ENCODE peak calls at places on chromosomes 16 and 17, in five cellular contexts. M is HFF-Myc; A is stimulated activated naive CD4-positive, alpha-beta T cell; H is AG09309; J is PC-9. K is an unnamed sample.

GRCh38 chr17:82416771-82417170 is 1.4 kb upstream of the HEXD start:
- DNase-seq in A (no peak), M (no peak), H (no peak), J (no peak), K (no peak)

GRCh38 chr17:82372591-82373452 is 1.3 kb downstream of the UTS2R start:
- DNase-seq in J (no peak), A (no peak), H (no peak), M (no peak), K (no peak)

GRCh38 chr16:8819635-8820034 is 22.0 kb downstream of the PMM2 start:
- DNase-seq in A (no peak), M (no peak), J (no peak), H (no peak), K (no peak)

GRCh38 chr16:13896543-13897182 is 23.3 kb upstream of the ERCC4 start:
- DNase-seq in J (no peak), A (no peak), M (no peak), H (no peak), K (no peak)

GRCh38 chr16:102060-102855 is 24.2 kb downstream of the MPG start:
- DNase-seq in M (no peak), A (no peak), H (no peak), J (no peak), K (no peak)

GRCh38 chr16:27286446-27286845 is 17.9 kb upstream of the NSMCE1 start:
- DNase-seq in M (peak; percentile 46), A (no peak), H (peak; percentile 85), J (peak; percentile 58), K (no peak)

GRCh38 chr17:29726721-29727252 is 104.1 kb upstream of the CORO6 start:
- DNase-seq in J (no peak), H (no peak), A (no peak), M (no peak), K (peak; percentile 53)

GRCh38 chr17:7249219-7249618 is 2.3 kb downstream of the CTDNEP1 start:
- DNase-seq in M (no peak), H (no peak), A (no peak), J (no peak), K (no peak)

GRCh38 chr17:38879878-38880727 is 10.2 kb downstream of the LASP1 start:
- DNase-seq in M (no peak), H (no peak), A (no peak), J (peak; percentile 89), K (no peak)

GRCh38 chr17:16928406-16929280 is 43.3 kb downstream of the TNFRSF13B start:
- DNase-seq in H (no peak), J (no peak), M (no peak), A (no peak), K (no peak)

GRCh38 chr16:81296631-81297030 is 18.1 kb upstream of the GAN start:
- DNase-seq in H (no peak), M (no peak), J (no peak), A (no peak), K (no peak)

GRCh38 chr16:72021043-72021442 is 12.5 kb downstream of the DHODH start:
- DNase-seq in J (no peak), A (no peak), M (no peak), H (no peak), K (no peak)

GRCh38 chr16:77833906-77834599 is 45.7 kb downstream of the VAT1L start:
- DNase-seq in H (peak; percentile 57), M (peak; percentile 9), A (no peak), J (no peak), K (no peak)

GRCh38 chr17:48002208-48002919 is 31.5 kb downstream of the CDK5RAP3 start:
- DNase-seq in A (no peak), M (peak; percentile 25), J (peak; percentile 15), H (no peak), K (peak; percentile 42)